ENCODE peak calls at places on chromosomes 13 and 19, in six cellular contexts. Y is Kasumi-1, H is germinal center, T is SHP77, O is NCI-H2081, N is nucleus accumbens. P is an unnamed sample.

GRCh38 chr13:39317284-39317683 is 279.0 kb downstream of the NHLRC3 start:
- DNase-seq in Y (no peak), H (no peak), T (no peak), O (no peak), N (no peak), P (peak; percentile 29)

GRCh38 chr13:19117913-19118739 is 63.5 kb downstream of the TUBA3C start:
- DNase-seq in Y (no peak), H (no peak), T (no peak), O (no peak), N (no peak), P (no peak)

GRCh38 chr13:48578516-48579166 is 45.8 kb upstream of the RCBTB2 start:
- DNase-seq in Y (peak; percentile 42), H (no peak), T (no peak), O (no peak), N (no peak), P (no peak)

GRCh38 chr13:66612983-66613382 is 617.2 kb downstream of the PCDH9 start:
- DNase-seq in Y (no peak), H (no peak), T (no peak), O (no peak), N (no peak), P (no peak)

GRCh38 chr13:36029171-36029570 is 102.0 kb downstream of the DCLK1 start:
- DNase-seq in Y (no peak), H (no peak), T (no peak), O (peak; percentile 89), N (no peak), P (peak; percentile 89)

GRCh38 chr19:37007587-37008220 is 70.5 kb upstream of the ZNF420 start:
- DNase-seq in Y (no peak), H (peak; percentile 51), T (no peak), O (peak; percentile 91), N (peak; percentile 14), P (no peak)

GRCh38 chr19:5447700-5448311 is 7.4 kb upstream of the ZNRF4 start:
- DNase-seq in Y (no peak), H (no peak), T (no peak), O (no peak), N (no peak), P (no peak)

GRCh38 chr13:33761744-33762143 is 56.2 kb upstream of the RFC3 start:
- DNase-seq in Y (no peak), H (no peak), T (peak; percentile 75), O (peak; percentile 92), N (no peak), P (no peak)

GRCh38 chr13:105474983-105475382 is 1060.5 kb downstream of the EFNB2 start:
- DNase-seq in Y (peak; percentile 62), H (no peak), T (no peak), O (no peak), N (no peak), P (no peak)

GRCh38 chr13:95099541-95099940 is 201.7 kb downstream of the ABCC4 start:
- DNase-seq in Y (no peak), H (no peak), T (no peak), O (no peak), N (no peak), P (peak; percentile 35)

GRCh38 chr13:24075137-24075975 is 85.2 kb upstream of the SPATA13 start:
- DNase-seq in Y (no peak), H (no peak), T (no peak), O (no peak), N (no peak), P (no peak)

GRCh38 chr13:106566682-106567420 is 1.1 kb downstream of the ARGLU1 start:
- DNase-seq in Y (peak; percentile 54), H (peak; percentile 56), T (peak; percentile 69), O (peak; percentile 61), N (no peak), P (no peak)

GRCh38 chr19:42042455-42043170 is 27.4 kb downstream of the GRIK5 start:
- DNase-seq in Y (no peak), H (no peak), T (no peak), O (no peak), N (no peak), P (no peak)

P was measured in smooth muscle cell of the brain vasculature.